ENCODE peak calls at places on chromosomes 7 and 10, in seven cellular contexts. A is AG20443; L is GF-D8; D is dermis blood vessel endothelial cell; R is activated CD4-positive, alpha-beta memory T cell treated with anti-CD3 and anti-CD28 coated beads for 36 hours; G is Daoy; O is PC-9. N is an unnamed sample.

GRCh38 chr7:29369909-29370488 is 175.4 kb downstream of the CHN2 start:
- DNase-seq in A (no peak), L (no peak), R (no peak), O (no peak), D (no peak), G (no peak), N (no peak)

GRCh38 chr10:98659951-98660350 is 213.2 kb upstream of the HPS1 start:
- DNase-seq in O (no peak), D (no peak), A (no peak), R (no peak), G (no peak), L (no peak), N (no peak)

GRCh38 chr10:23158370-23158769 is 33.7 kb upstream of the PTF1A start:
- DNase-seq in G (peak), R (peak), D (peak), O (peak), A (peak), L (no peak), N (no peak)

GRCh38 chr10:59805043-59805442 is 51.8 kb upstream of the MRLN start:
- DNase-seq in G (peak), O (peak), R (peak), D (peak), L (no peak), A (peak), N (no peak)

GRCh38 chr10:102647433-102648268 is 3.4 kb downstream of the TRIM8 start:
- DNase-seq in O (no peak), G (no peak), D (no peak), A (no peak), R (no peak), L (no peak), N (no peak)

GRCh38 chr7:148711191-148712102 is 12.7 kb downstream of the CUL1 start:
- DNase-seq in R (no peak), D (no peak), G (no peak), A (no peak), L (no peak), O (no peak), N (no peak)

GRCh38 chr7:111486472-111487142 is 75.7 kb downstream of the IMMP2L start:
- DNase-seq in D (peak), A (peak), R (no peak), G (peak), L (peak), O (no peak), N (peak)

GRCh38 chr7:19920200-19920599 is 146.8 kb upstream of the TMEM196 start:
- DNase-seq in A (peak), L (no peak), G (peak), O (peak), R (no peak), D (no peak), N (no peak)

GRCh38 chr7:29328811-29329210 is 134.2 kb downstream of the CHN2 start:
- DNase-seq in G (no peak), L (no peak), R (no peak), O (no peak), A (peak), D (no peak), N (no peak)

N was measured in heart right ventricle.